ENCODE peak calls at places on chromosomes 7 and 10, in five cellular contexts. E, S, U, J and D are unnamed samples.

GRCh38 chr10:11898372-11899066 is 75.4 kb downstream of the PROSER2 start:
- DNase-seq in U (peak), S (peak), E (no peak), J (no peak), D (peak)

GRCh38 chr7:155344270-155344617 is 46.6 kb downstream of the INSIG1 start:
- DNase-seq in S (no peak), U (peak), J (no peak), E (no peak), D (no peak)

GRCh38 chr7:82325416-82325815 is 118.2 kb downstream of the CACNA2D1 start:
- DNase-seq in E (no peak), S (no peak), J (no peak), U (no peak), D (no peak)

GRCh38 chr10:83075395-83076072 is 1063.8 kb upstream of the GHITM start:
- DNase-seq in U (no peak), E (no peak), J (no peak), S (no peak), D (no peak)

GRCh38 chr7:48110868-48111267 is 21.8 kb downstream of the UPP1 start:
- DNase-seq in J (no peak), S (no peak), E (no peak), U (no peak), D (no peak)

GRCh38 chr7:117114272-117114671 is 161.0 kb downstream of the ST7 start:
- DNase-seq in E (no peak), J (no peak), U (no peak), S (no peak), D (no peak)

GRCh38 chr7:84194484-84195260 is at the start of gene SEMA3A:
- DNase-seq in J (no peak), S (no peak), U (no peak), E (no peak), D (peak)

GRCh38 chr7:138981332-138982203 is at the start of gene KIAA1549:
- DNase-seq in S (peak), J (peak), E (peak), U (peak), D (peak)

GRCh38 chr10:126561499-126562208 is 108.8 kb downstream of the C10orf90 start:
- DNase-seq in U (no peak), E (no peak), J (no peak), S (no peak), D (no peak)

GRCh38 chr7:75054744-75055527 is 18.7 kb downstream of the RCC1L start:
- DNase-seq in S (peak), E (peak), U (no peak), J (peak), D (no peak)

GRCh38 chr10:83166344-83166743 is 973.0 kb upstream of the GHITM start:
- DNase-seq in S (no peak), U (no peak), J (no peak), E (no peak), D (no peak)

GRCh38 chr10:13550813-13551212 is 22.0 kb upstream of the BEND7 start:
- DNase-seq in U (no peak), E (no peak), J (no peak), S (no peak), D (no peak)

GRCh38 chr10:13559124-13559700 is 27.6 kb upstream of the PRPF18 start:
- DNase-seq in U (no peak), J (no peak), E (no peak), S (no peak), D (no peak)

GRCh38 chr10:13560597-13560996 is 26.2 kb upstream of the PRPF18 start:
- DNase-seq in U (no peak), S (no peak), J (no peak), E (no peak), D (no peak)

GRCh38 chr10:13555884-13556529 is 27.2 kb upstream of the BEND7 start:
- DNase-seq in U (no peak), J (no peak), S (no peak), E (no peak), D (no peak)
- H3K27ac ChIP-seq in U (no peak), J (no peak), S (no peak), E (no peak), D (no peak)

DNA sequence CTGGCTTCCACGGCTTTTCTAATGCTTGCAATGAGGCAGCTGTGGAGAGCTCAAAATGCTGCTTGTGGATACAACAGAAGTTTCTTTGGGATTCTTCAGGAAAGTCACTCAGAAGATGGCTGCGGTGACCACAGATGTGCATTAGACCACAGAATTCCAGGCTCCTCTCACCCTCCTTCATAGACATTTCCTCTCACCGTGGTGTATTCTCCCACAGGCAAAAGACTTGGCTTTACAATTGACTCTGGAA is 77.1 kb downstream of the CDCA7L start:
- DNase-seq in E (no peak), J (no peak), S (no peak), U (no peak), D (no peak)
- H3K27ac ChIP-seq in E (no peak), J (no peak), S (no peak), U (no peak), D (no peak)

DNA sequence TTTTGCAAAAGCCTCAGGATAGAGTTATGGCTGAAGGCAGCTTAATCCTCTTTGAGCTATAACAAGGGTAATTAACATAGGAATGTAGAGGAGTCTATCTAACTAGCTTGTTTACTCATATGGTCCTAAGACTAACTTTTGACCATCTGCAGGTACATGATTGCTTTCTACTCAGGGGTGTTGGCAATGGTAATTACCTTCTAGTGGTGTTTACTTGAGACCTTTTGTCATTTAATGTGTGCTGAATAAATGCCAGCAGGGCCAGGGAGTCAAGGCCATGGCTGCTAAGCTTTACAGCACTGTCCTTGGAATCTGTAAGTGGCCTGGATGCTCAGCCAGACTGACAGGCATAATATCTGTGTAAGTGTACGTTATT is 1325.0 kb downstream of the XPNPEP1 start:
- DNase-seq in J (no peak), U (no peak), S (no peak), E (no peak), D (no peak)
- H3K27ac ChIP-seq in J (no peak), U (no peak), S (no peak), E (no peak), D (no peak)

GRCh38 chr10:18217577-18217976 is 77.4 kb downstream of the CACNB2 start:
- DNase-seq in U (no peak), S (no peak), E (no peak), J (no peak), D (no peak)
- H3K27ac ChIP-seq in U (no peak), S (no peak), E (no peak), J (peak), D (no peak)

GRCh38 chr7:50312589-50313162 is 8.2 kb downstream of the IKZF1 start:
- DNase-seq in S (no peak), E (no peak), U (no peak), J (no peak), D (no peak)
- H3K27ac ChIP-seq in S (no peak), E (no peak), U (peak), J (no peak), D (peak)

GRCh38 chr10:124537166-124537725 is 75.6 kb downstream of the LHPP start:
- DNase-seq in E (no peak), S (no peak), J (no peak), U (no peak), D (no peak)
- H3K27ac ChIP-seq in E (no peak), S (no peak), J (no peak), U (no peak), D (no peak)

GRCh38 chr7:6259257-6259656 is 13.2 kb downstream of the CYTH3 start:
- DNase-seq in U (no peak), J (no peak), E (no peak), S (no peak), D (no peak)
- H3K27ac ChIP-seq in U (no peak), J (peak), E (peak), S (no peak), D (no peak)